ENCODE peak calls at places on chromosomes 6 and 20, in eight cellular contexts. C, S, X, M, U, B, G and Z are unnamed samples.

GRCh38 chr20:57388953-57389694 is 2.1 kb upstream of the RBM38 start:
- DNase-seq in X (peak), M (peak), U (peak), G (peak), S (no peak), C (peak), B (peak), Z (peak)

GRCh38 chr6:40419881-40420705 is 167.1 kb downstream of the LRFN2 start:
- DNase-seq in C (no peak), B (no peak), U (no peak), S (no peak), X (no peak), G (no peak), M (no peak), Z (no peak)

GRCh38 chr6:90136850-90137249 is 159.8 kb downstream of the BACH2 start:
- DNase-seq in G (no peak), B (no peak), U (no peak), X (no peak), C (no peak), M (no peak), S (no peak), Z (no peak)

GRCh38 chr6:9334979-9335378 is 899.6 kb upstream of the SLC35B3 start:
- DNase-seq in X (no peak), S (no peak), C (no peak), G (no peak), B (peak), U (no peak), M (no peak), Z (no peak)

GRCh38 chr6:107555449-107555848 is 65.5 kb downstream of the SOBP start:
- DNase-seq in U (no peak), X (peak), B (no peak), S (no peak), M (no peak), C (no peak), G (no peak), Z (no peak)

GRCh38 chr20:47969426-47969825 is 184.1 kb upstream of the SULF2 start:
- DNase-seq in C (no peak), M (no peak), B (no peak), S (no peak), U (no peak), X (no peak), G (no peak), Z (no peak)

GRCh38 chr6:168163096-168163731 is 84.2 kb upstream of the FRMD1 start:
- DNase-seq in S (no peak), X (peak), G (no peak), C (no peak), B (peak), U (no peak), M (peak), Z (no peak)

GRCh38 chr6:26521485-26522391 is 16.4 kb upstream of the HMGN4 start:
- DNase-seq in S (peak), G (peak), X (peak), B (no peak), M (peak), U (peak), C (peak), Z (peak)

GRCh38 chr6:10690651-10691445 is 3.6 kb downstream of the C6orf52 start:
- DNase-seq in G (no peak), U (no peak), C (peak), B (no peak), M (peak), S (no peak), X (no peak), Z (no peak)

GRCh38 chr6:90411292-90411781 is 114.7 kb upstream of the BACH2 start:
- DNase-seq in U (peak), B (no peak), S (peak), X (no peak), G (peak), C (peak), M (no peak), Z (peak)

GRCh38 chr6:170025341-170026271 is 265.3 kb downstream of the DLL1 start:
- DNase-seq in G (no peak), S (no peak), X (peak), M (no peak), C (no peak), U (no peak), B (no peak), Z (no peak)

GRCh38 chr20:24588725-24589340 is 119.4 kb downstream of the SYNDIG1 start:
- DNase-seq in G (no peak), B (no peak), M (no peak), C (no peak), X (no peak), S (no peak), U (no peak), Z (no peak)

GRCh38 chr20:61304750-61305149 is 52.7 kb downstream of the CDH4 start:
- DNase-seq in C (no peak), B (no peak), U (no peak), X (no peak), M (no peak), G (no peak), S (no peak), Z (no peak)

GRCh38 chr6:15073344-15073789 is 172.5 kb upstream of the JARID2 start:
- DNase-seq in B (no peak), M (no peak), G (peak), S (no peak), U (peak), X (no peak), C (peak), Z (peak)

GRCh38 chr6:124958759-124959354 is 3.4 kb upstream of the RNF217 start:
- DNase-seq in C (peak), B (no peak), U (no peak), G (no peak), X (no peak), M (no peak), S (peak), Z (no peak)

GRCh38 chr6:154367839-154368695 is 11.5 kb upstream of the IPCEF1 start:
- DNase-seq in U (no peak), B (no peak), G (no peak), C (peak), S (peak), X (no peak), M (peak), Z (peak)

GRCh38 chr6:3456794-3457709 is at the start of gene SLC22A23:
- DNase-seq in M (no peak), X (peak), S (peak), G (peak), U (peak), B (no peak), C (peak), Z (peak)

GRCh38 chr6:52994789-52995078 is 350 bp downstream of the GSTA4 start:
- DNase-seq in G (peak), S (no peak), M (no peak), X (peak), C (no peak), U (peak), B (no peak), Z (no peak)

GRCh38 chr6:34638834-34639736 is 57.5 kb downstream of the ILRUN start:
- DNase-seq in X (no peak), M (peak), S (no peak), G (no peak), B (no peak), U (no peak), C (no peak), Z (no peak)

GRCh38 chr6:90610671-90611542 is 24.0 kb upstream of the MAP3K7 start:
- DNase-seq in S (no peak), M (peak), X (no peak), B (no peak), C (peak), U (peak), G (peak), Z (no peak)

GRCh38 chr6:4134841-4135664 is at the start of gene ECI2:
- DNase-seq in M (peak), C (peak), X (peak), G (peak), U (peak), B (no peak), S (peak), Z (peak)

GRCh38 chr6:39886871-39887270 is 47.4 kb downstream of the MOCS1 start:
- DNase-seq in M (no peak), U (no peak), G (no peak), S (no peak), B (no peak), X (no peak), C (no peak), Z (no peak)

GRCh38 chr6:6993503-6994237 is 114.1 kb upstream of the RREB1 start:
- DNase-seq in X (no peak), M (peak), C (peak), G (no peak), B (no peak), S (no peak), U (no peak), Z (no peak)

GRCh38 chr6:143098054-143098673 is 37.5 kb downstream of the AIG1 start:
- DNase-seq in S (no peak), B (no peak), C (no peak), G (no peak), X (no peak), M (no peak), U (no peak), Z (no peak)

GRCh38 chr6:14178083-14178445 is 60.5 kb downstream of the CD83 start:
- DNase-seq in B (no peak), M (no peak), C (no peak), G (no peak), U (no peak), S (no peak), X (no peak), Z (no peak)

GRCh38 chr6:53128842-53129241 is 19.8 kb downstream of the GCM1 start:
- DNase-seq in B (peak), S (no peak), M (no peak), X (no peak), C (peak), G (peak), U (no peak), Z (peak)

GRCh38 chr6:170575250-170575649 is 9.2 kb downstream of the PDCD2 start:
- DNase-seq in B (no peak), S (no peak), M (peak), X (no peak), G (no peak), C (peak), U (peak), Z (no peak)

GRCh38 chr20:12110711-12111110 is 193.0 kb downstream of the BTBD3 start:
- DNase-seq in X (no peak), C (no peak), B (no peak), M (peak), U (no peak), S (no peak), G (no peak), Z (no peak)

GRCh38 chr20:17662333-17663039 is 19.6 kb downstream of the RRBP1 start:
- DNase-seq in C (no peak), B (no peak), X (peak), S (no peak), U (peak), G (no peak), M (peak), Z (no peak)

GRCh38 chr20:24651973-24652340 is 182.5 kb downstream of the SYNDIG1 start:
- DNase-seq in C (no peak), G (no peak), M (no peak), S (no peak), X (no peak), U (no peak), B (no peak), Z (no peak)

GRCh38 chr6:152969688-152970418 is 13.0 kb downstream of the FBXO5 start:
- DNase-seq in X (no peak), C (no peak), M (no peak), G (no peak), U (no peak), B (no peak), S (no peak), Z (no peak)

GRCh38 chr6:153130515-153131036 is 506 bp downstream of the RGS17 start:
- DNase-seq in U (no peak), M (no peak), X (no peak), B (no peak), C (peak), S (peak), G (no peak), Z (no peak)

GRCh38 chr20:10131612-10132345 is 86.9 kb upstream of the SNAP25 start:
- DNase-seq in S (peak), G (no peak), C (peak), X (peak), M (peak), U (no peak), B (no peak), Z (no peak)

GRCh38 chr20:47379433-47380150 is 23.1 kb upstream of the ZMYND8 start:
- DNase-seq in C (no peak), G (no peak), X (no peak), S (peak), B (no peak), M (peak), U (no peak), Z (no peak)

GRCh38 chr20:38414769-38415450 is 20.2 kb downstream of the SNHG17 start:
- DNase-seq in M (no peak), X (peak), C (no peak), S (no peak), G (no peak), U (no peak), B (no peak), Z (no peak)

GRCh38 chr6:33001685-33002084 is 7.7 kb downstream of the HLA-DOA start:
- DNase-seq in G (no peak), M (no peak), C (no peak), X (no peak), S (no peak), U (no peak), B (no peak), Z (no peak)

GRCh38 chr6:32995448-32995847 is 13.9 kb downstream of the HLA-DOA start:
- DNase-seq in C (no peak), S (no peak), G (no peak), X (no peak), B (no peak), U (no peak), M (no peak), Z (no peak)

GRCh38 chr6:33004940-33005339 is 4.5 kb downstream of the HLA-DOA start:
- DNase-seq in X (no peak), S (no peak), U (no peak), G (no peak), C (no peak), M (no peak), B (no peak), Z (no peak)

GRCh38 chr6:33000053-33000452 is 9.3 kb downstream of the HLA-DOA start:
- DNase-seq in U (peak), G (peak), X (no peak), M (no peak), B (no peak), S (peak), C (peak), Z (no peak)
- TF ChIP-seq CTCF in U (peak), G (peak), X (no peak), M (no peak), B (no peak), S (no peak), C (peak), Z (peak)

DNA sequence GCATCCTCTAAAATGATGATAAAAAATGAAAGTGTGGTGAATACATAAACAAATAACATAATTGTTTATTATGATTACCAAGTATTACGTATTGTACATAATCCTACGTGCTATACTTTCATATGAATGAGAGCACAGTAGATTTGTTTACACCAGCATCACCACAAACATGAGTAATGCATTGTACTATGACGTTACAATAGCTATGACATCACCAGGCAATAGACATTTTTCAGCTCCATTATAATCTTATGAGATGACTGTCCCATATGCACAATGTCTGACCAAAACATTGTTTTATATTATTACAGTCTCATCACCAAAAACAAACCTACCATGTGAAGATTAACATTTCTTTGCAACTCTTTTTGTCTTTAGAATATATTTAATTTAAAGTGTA is 225.7 kb upstream of the TENT5A start:
- DNase-seq in S (no peak), U (no peak), M (no peak), B (no peak), X (no peak), C (no peak), G (no peak), Z (no peak)
- TF ChIP-seq CTCF in S (no peak), U (no peak), M (no peak), B (no peak), X (no peak), C (no peak), G (no peak), Z (no peak)

GRCh38 chr6:112429226-112429625 is 82.1 kb downstream of the RFPL4B start:
- DNase-seq in C (peak), S (peak), U (no peak), B (no peak), M (peak), X (no peak), G (no peak), Z (no peak)
- TF ChIP-seq CTCF in C (no peak), S (no peak), U (no peak), B (peak), M (peak), X (no peak), G (no peak), Z (no peak)

GRCh38 chr6:29792123-29793035 is 35.2 kb upstream of the HLA-G start:
- DNase-seq in S (peak), X (peak), U (peak), G (peak), M (peak), B (no peak), C (peak), Z (peak)
- TF ChIP-seq CTCF in S (peak), X (peak), U (no peak), G (peak), M (peak), B (peak), C (peak), Z (peak)

GRCh38 chr6:33053230-33053629 is 20.2 kb downstream of the HLA-DPA1 start:
- DNase-seq in B (no peak), X (no peak), U (no peak), S (no peak), M (no peak), G (no peak), C (no peak), Z (no peak)

GRCh38 chr6:33052627-33053026 is 20.8 kb downstream of the HLA-DPA1 start:
- DNase-seq in S (no peak), B (no peak), C (no peak), U (no peak), M (no peak), G (no peak), X (no peak), Z (no peak)

GRCh38 chr6:33050013-33050800 is 23.2 kb downstream of the HLA-DPA1 start:
- DNase-seq in G (no peak), B (no peak), M (no peak), C (no peak), S (no peak), X (no peak), U (no peak), Z (no peak)

GRCh38 chr6:33049323-33049722 is 24.1 kb downstream of the HLA-DPA1 start:
- DNase-seq in U (no peak), S (no peak), X (no peak), G (no peak), M (no peak), C (no peak), B (no peak), Z (no peak)
- TF ChIP-seq CTCF in U (no peak), S (no peak), X (no peak), G (no peak), M (peak), C (no peak), B (peak), Z (peak)

GRCh38 chr6:160430203-160430602 is 82.0 kb downstream of the SLC22A3 start:
- DNase-seq in B (no peak), X (no peak), C (no peak), G (no peak), S (no peak), M (peak), U (no peak), Z (no peak)
- TF ChIP-seq CTCF in B (no peak), X (no peak), C (no peak), G (no peak), S (no peak), M (no peak), U (no peak), Z (no peak)

GRCh38 chr6:16818992-16819626 is 57.8 kb upstream of the ATXN1 start:
- DNase-seq in C (no peak), U (no peak), S (no peak), X (no peak), M (no peak), G (no peak), B (no peak), Z (no peak)

GRCh38 chr6:16821834-16822264 is 60.6 kb upstream of the ATXN1 start:
- DNase-seq in B (no peak), G (no peak), C (no peak), X (no peak), U (no peak), M (no peak), S (no peak), Z (no peak)

GRCh38 chr6:16817594-16817993 is 56.3 kb upstream of the ATXN1 start:
- DNase-seq in B (no peak), X (no peak), C (no peak), G (no peak), M (no peak), U (no peak), S (no peak), Z (no peak)

GRCh38 chr6:16822529-16822928 is 61.3 kb upstream of the ATXN1 start:
- DNase-seq in G (no peak), X (no peak), S (no peak), B (no peak), M (no peak), C (peak), U (no peak), Z (no peak)

GRCh38 chr6:16819752-16820151 is 58.5 kb upstream of the ATXN1 start:
- DNase-seq in B (no peak), G (no peak), X (no peak), C (peak), M (peak), U (no peak), S (peak), Z (no peak)
- TF ChIP-seq CTCF in B (peak), G (no peak), X (peak), C (peak), M (peak), U (no peak), S (peak), Z (peak)

DNA sequence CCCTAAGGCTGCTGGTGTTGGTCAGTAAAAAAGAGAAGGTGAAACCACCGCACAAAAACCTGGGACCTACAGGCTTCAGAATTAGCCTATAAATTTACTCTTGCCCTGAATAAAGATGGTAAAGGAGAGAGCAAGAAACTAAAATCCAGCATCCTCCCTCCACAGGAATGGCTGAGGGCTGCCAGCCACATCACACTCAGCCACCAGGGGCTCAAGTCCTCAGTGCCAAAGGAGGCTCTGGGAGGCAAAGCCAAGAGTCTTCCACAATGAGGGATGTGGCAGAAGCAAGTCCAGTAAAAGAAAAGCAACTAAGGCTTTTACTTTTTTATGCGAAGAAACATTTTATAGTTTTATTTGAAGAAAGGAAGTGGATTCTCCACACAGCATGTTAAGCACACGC is 219.5 kb upstream of the SSTR4 start:
- DNase-seq in M (no peak), X (no peak), S (no peak), B (no peak), U (no peak), G (no peak), C (no peak), Z (no peak)
- TF ChIP-seq CTCF in M (peak), X (no peak), S (no peak), B (no peak), U (no peak), G (no peak), C (no peak), Z (no peak)